ENCODE peak calls at places on chromosomes 7 and 10, in ten cellular contexts. Q is A549; D is fibroblast of gingiva; H is body of pancreas; Z is cerebellar cortex; M is H9; J is activated naive CD8-positive, alpha-beta T cell treated with anti-CD3 and anti-CD28 coated beads, Interleukin-2, amount 50 U/mL, for 24 hours; C is NAMALWA; G is activated naive CD4-positive, alpha-beta T cell; E is AG04450. F is an unnamed sample.
A peak's percentile ranks its signal among the peaks of the same experiment; 100 is the strongest.

GRCh38 chr7:24962418-24962962 is 17.5 kb downstream of the OSBPL3 start:
- DNase-seq in Q (no peak), D (no peak), H (no peak), Z (no peak), M (no peak), J (no peak), C (no peak), G (no peak), E (no peak), F (no peak)

GRCh38 chr7:4468320-4469102 is 213.6 kb upstream of the FOXK1 start:
- DNase-seq in Q (no peak), D (no peak), H (no peak), Z (no peak), M (no peak), J (no peak), C (no peak), G (no peak), E (no peak), F (no peak)

GRCh38 chr10:102400061-102400460 is 4.6 kb downstream of the NFKB2 start:
- DNase-seq in Q (no peak), D (no peak), H (no peak), Z (no peak), M (no peak), J (no peak), C (no peak), G (no peak), E (no peak), F (no peak)

GRCh38 chr7:28725911-28726310 is 232.2 kb downstream of the TRIL start:
- DNase-seq in Q (no peak), D (no peak), H (no peak), Z (no peak), M (no peak), J (no peak), C (no peak), G (no peak), E (no peak), F (no peak)

GRCh38 chr7:113402005-113402404 is 283.7 kb upstream of the SMIM30 start:
- DNase-seq in Q (no peak), D (no peak), H (no peak), Z (no peak), M (no peak), J (no peak), C (no peak), G (no peak), E (no peak), F (no peak)

GRCh38 chr10:118251791-118252190 is 90.3 kb downstream of the FAM204A start:
- DNase-seq in Q (no peak), D (no peak), H (no peak), Z (no peak), M (no peak), J (no peak), C (no peak), G (no peak), E (no peak), F (no peak)

GRCh38 chr7:940599-941408 is 13.7 kb downstream of the ADAP1 start:
- DNase-seq in Q (no peak), D (no peak), H (no peak), Z (no peak), M (no peak), J (no peak), C (no peak), G (no peak), E (no peak), F (no peak)

GRCh38 chr10:122962405-122962804 is 8.4 kb upstream of the C10orf88 start:
- DNase-seq in Q (no peak), D (no peak), H (no peak), Z (no peak), M (no peak), J (no peak), C (no peak), G (no peak), E (no peak), F (no peak)

GRCh38 chr10:10055656-10056445 is 961.8 kb upstream of the CELF2 start:
- DNase-seq in Q (no peak), D (no peak), H (no peak), Z (no peak), M (no peak), J (no peak), C (no peak), G (no peak), E (peak; percentile 2), F (no peak)

GRCh38 chr10:112465299-112465882 is 18.4 kb downstream of the VTI1A start:
- DNase-seq in Q (no peak), D (no peak), H (no peak), Z (no peak), M (no peak), J (no peak), C (no peak), G (no peak), E (no peak), F (no peak)

GRCh38 chr7:111255576-111255975 is 164.6 kb downstream of the LRRN3 start:
- DNase-seq in Q (no peak), D (no peak), H (no peak), Z (no peak), M (no peak), J (no peak), C (no peak), G (no peak), E (no peak), F (no peak)

GRCh38 chr7:148394582-148394981 is 196.0 kb upstream of the C7orf33 start:
- DNase-seq in Q (no peak), D (no peak), H (no peak), Z (no peak), M (no peak), J (no peak), C (no peak), G (no peak), E (no peak), F (no peak)

GRCh38 chr10:74593470-74593869 is 232.9 kb upstream of the KAT6B start:
- DNase-seq in Q (no peak), D (peak; percentile 95), H (peak; percentile 17), Z (no peak), M (no peak), J (no peak), C (no peak), G (no peak), E (peak; percentile 60), F (no peak)

GRCh38 chr7:102469972-102470825 is 5.4 kb downstream of the LRWD1 start:
- DNase-seq in Q (no peak), D (no peak), H (no peak), Z (no peak), M (no peak), J (no peak), C (no peak), G (no peak), E (no peak), F (no peak)

GRCh38 chr7:143811-144453 is 48.4 kb upstream of the FAM20C start:
- DNase-seq in Q (no peak), D (no peak), H (no peak), Z (no peak), M (no peak), J (no peak), C (peak; percentile 21), G (no peak), E (no peak), F (no peak)

GRCh38 chr7:776381-776780 is 49.3 kb upstream of the PRKAR1B start:
- DNase-seq in Q (no peak), D (no peak), H (no peak), Z (no peak), M (no peak), J (no peak), C (no peak), G (no peak), E (no peak), F (no peak)

GRCh38 chr7:116809636-116810266 is 52.6 kb upstream of the CAPZA2 start:
- DNase-seq in Q (peak; percentile 79), D (peak; percentile 56), H (peak; percentile 38), Z (peak; percentile 75), M (no peak), J (no peak), C (peak; percentile 79), G (no peak), E (peak; percentile 32), F (peak; percentile 55)

GRCh38 chr10:24920907-24921881 is 31.2 kb downstream of the PRTFDC1 start:
- DNase-seq in Q (peak; percentile 81), D (peak; percentile 97), H (peak; percentile 16), Z (no peak), M (peak; percentile 31), J (peak; percentile 72), C (no peak), G (no peak), E (peak; percentile 85), F (no peak)

GRCh38 chr7:128827248-128827958 is 2.8 kb upstream of the FLNC start:
- DNase-seq in Q (no peak), D (peak; percentile 98), H (no peak), Z (no peak), M (peak; percentile 59), J (no peak), C (no peak), G (no peak), E (no peak), F (peak; percentile 23)

GRCh38 chr10:106571216-106571954 is 593.1 kb downstream of the SORCS1 start:
- DNase-seq in Q (peak; percentile 20), D (peak; percentile 51), H (no peak), Z (peak; percentile 5), M (no peak), J (no peak), C (peak; percentile 33), G (no peak), E (no peak), F (peak; percentile 42)

GRCh38 chr10:54469587-54470323 is 331.3 kb downstream of the PCDH15 start:
- DNase-seq in Q (no peak), D (no peak), H (no peak), Z (no peak), M (no peak), J (no peak), C (no peak), G (no peak), E (no peak), F (no peak)

GRCh38 chr7:127035203-127035849 is 217.4 kb downstream of the GRM8 start:
- DNase-seq in Q (no peak), D (no peak), H (peak; percentile 25), Z (no peak), M (no peak), J (no peak), C (no peak), G (no peak), E (no peak), F (no peak)

GRCh38 chr7:82494420-82494819 is 50.8 kb upstream of the CACNA2D1 start:
- DNase-seq in Q (no peak), D (no peak), H (no peak), Z (no peak), M (no peak), J (no peak), C (no peak), G (no peak), E (no peak), F (no peak)

GRCh38 chr7:98613601-98614425 is 3.3 kb upstream of the NPTX2 start:
- DNase-seq in Q (peak; percentile 37), D (no peak), H (no peak), Z (no peak), M (no peak), J (no peak), C (peak; percentile 47), G (no peak), E (no peak), F (peak; percentile 48)

GRCh38 chr10:70404036-70404905 is at the start of gene EIF4EBP2:
- DNase-seq in Q (peak; percentile 96), D (peak; percentile 96), H (peak; percentile 98), Z (peak; percentile 98), M (peak; percentile 98), J (peak; percentile 100), C (peak; percentile 85), G (peak; percentile 95), E (peak; percentile 84), F (peak; percentile 95)

GRCh38 chr7:151434549-151434948 is 5.4 kb downstream of the CRYGN start:
- DNase-seq in Q (no peak), D (no peak), H (no peak), Z (no peak), M (no peak), J (no peak), C (no peak), G (no peak), E (no peak), F (no peak)

GRCh38 chr10:75191821-75192568 is 18.6 kb upstream of the VDAC2 start:
- DNase-seq in Q (peak; percentile 97), D (peak; percentile 95), H (peak; percentile 71), Z (no peak), M (no peak), J (no peak), C (no peak), G (no peak), E (peak; percentile 73), F (no peak)

GRCh38 chr10:25492680-25493079 is 317.9 kb downstream of the GPR158 start:
- DNase-seq in Q (no peak), D (no peak), H (no peak), Z (no peak), M (no peak), J (no peak), C (no peak), G (no peak), E (no peak), F (no peak)